ENCODE peak calls at places on chromosome 7, in seven cellular contexts. U, V, D, J, W, B and O are unnamed samples.

GRCh38 chr7:95811846-95812445 is 39.6 kb downstream of the DYNC1I1 start:
- DNase-seq in J (no peak), V (no peak), B (no peak), U (no peak), W (no peak), D (peak), O (no peak)

GRCh38 chr7:6571160-6571779 is 6.0 kb upstream of the ZDHHC4 start:
- DNase-seq in W (no peak), D (no peak), B (no peak), V (no peak), U (no peak), J (no peak), O (no peak)

GRCh38 chr7:82945480-82945879 is 217.2 kb downstream of the PCLO start:
- DNase-seq in D (no peak), J (no peak), U (no peak), B (no peak), W (no peak), V (no peak), O (no peak)

GRCh38 chr7:134804854-134805253 is 25.4 kb downstream of the CALD1 start:
- DNase-seq in V (no peak), U (no peak), D (no peak), W (no peak), B (no peak), J (no peak), O (no peak)

GRCh38 chr7:2213551-2214215 is 19.1 kb downstream of the MAD1L1 start:
- DNase-seq in V (no peak), J (no peak), W (peak), U (no peak), B (no peak), D (no peak), O (no peak)

GRCh38 chr7:132145466-132145865 is 430.8 kb downstream of the PLXNA4 start:
- DNase-seq in V (no peak), J (no peak), W (no peak), B (peak), U (no peak), D (no peak), O (peak)

GRCh38 chr7:28748934-28749584 is 209.1 kb downstream of the TRIL start:
- DNase-seq in V (no peak), B (peak), J (peak), U (no peak), W (no peak), D (no peak), O (no peak)

GRCh38 chr7:37076668-37077067 is 352.4 kb upstream of the AOAH start:
- DNase-seq in B (no peak), U (no peak), W (no peak), J (no peak), D (no peak), V (no peak), O (no peak)

GRCh38 chr7:32891046-32891799 is at the start of gene KBTBD2:
- DNase-seq in B (peak), U (peak), W (peak), D (peak), V (peak), J (peak), O (peak)

GRCh38 chr7:135597926-135598305 is 40.2 kb downstream of the NUP205 start:
- DNase-seq in U (no peak), V (no peak), W (no peak), D (no peak), B (no peak), J (no peak), O (peak)

GRCh38 chr7:40918701-40919271 is 784.0 kb downstream of the SUGCT start:
- DNase-seq in B (peak), V (no peak), J (no peak), U (no peak), D (no peak), W (no peak), O (no peak)

GRCh38 chr7:73969991-73970390 is 58.0 kb upstream of the ELN start:
- DNase-seq in U (no peak), W (no peak), V (no peak), J (no peak), B (no peak), D (no peak), O (no peak)

GRCh38 chr7:5450549-5451327 is 27.1 kb upstream of the TNRC18 start:
- DNase-seq in V (no peak), W (peak), U (no peak), D (no peak), J (no peak), B (peak), O (peak)

GRCh38 chr7:44153948-44154335 is 12.8 kb upstream of the MYL7 start:
- DNase-seq in J (no peak), D (no peak), V (no peak), B (no peak), W (peak), U (no peak), O (no peak)

GRCh38 chr7:79692015-79692414 is 238.5 kb upstream of the MAGI2 start:
- DNase-seq in B (no peak), V (no peak), W (no peak), D (no peak), U (no peak), J (peak), O (no peak)

GRCh38 chr7:92837214-92837749 is 909 bp upstream of the CDK6 start:
- DNase-seq in U (no peak), W (no peak), J (no peak), V (no peak), D (no peak), B (no peak), O (no peak)

GRCh38 chr7:74217455-74218342 is 7.9 kb downstream of the LAT2 start:
- DNase-seq in V (peak), B (no peak), D (no peak), J (no peak), U (no peak), W (no peak), O (no peak)

GRCh38 chr7:148914208-148914777 is 30.2 kb upstream of the EZH2 start:
- DNase-seq in W (no peak), J (no peak), U (no peak), B (peak), D (no peak), V (peak), O (no peak)

GRCh38 chr7:147207988-147208387 is 1091.4 kb downstream of the CNTNAP2 start:
- DNase-seq in B (no peak), V (no peak), D (no peak), J (no peak), W (peak), U (no peak), O (no peak)

GRCh38 chr7:84237533-84238173 is 43.1 kb upstream of the SEMA3A start:
- DNase-seq in W (no peak), U (no peak), J (peak), D (no peak), V (no peak), B (peak), O (no peak)

GRCh38 chr7:123770378-123770777 is 21.6 kb upstream of the WASL start:
- DNase-seq in W (no peak), V (no peak), D (no peak), B (peak), J (no peak), U (no peak), O (no peak)

GRCh38 chr7:46191776-46192175 is 270.7 kb upstream of the IGFBP3 start:
- DNase-seq in D (no peak), J (no peak), V (no peak), U (no peak), B (no peak), W (no peak), O (no peak)

GRCh38 chr7:96380111-96380512 is 58.2 kb upstream of the SLC25A13 start:
- DNase-seq in D (peak), B (no peak), V (no peak), W (peak), J (no peak), U (no peak), O (no peak)

GRCh38 chr7:12222889-12223579 is 11.9 kb downstream of the TMEM106B start:
- DNase-seq in V (peak), D (no peak), U (no peak), J (no peak), B (no peak), W (no peak), O (no peak)

GRCh38 chr7:124722292-124722691 is 43.3 kb downstream of the GPR37 start:
- DNase-seq in J (no peak), W (no peak), V (no peak), B (peak), U (no peak), D (no peak), O (no peak)

GRCh38 chr7:28996836-28997235 is 38.7 kb upstream of the TRIL start:
- DNase-seq in B (no peak), W (no peak), U (no peak), J (no peak), V (no peak), D (no peak), O (no peak)

GRCh38 chr7:51290702-51291290 is 25.8 kb downstream of the COBL start:
- DNase-seq in V (no peak), D (no peak), U (no peak), J (no peak), B (no peak), W (no peak), O (no peak)

GRCh38 chr7:127678330-127678729 is 26.3 kb downstream of the SND1 start:
- DNase-seq in D (no peak), J (no peak), U (no peak), W (no peak), B (no peak), V (no peak), O (no peak)

GRCh38 chr7:80060218-80060806 is 74.3 kb upstream of the GNAI1 start:
- DNase-seq in B (peak), J (no peak), U (no peak), W (peak), D (peak), V (no peak), O (no peak)

GRCh38 chr7:107946451-107946850 is 55.5 kb downstream of the DLD start:
- DNase-seq in U (no peak), W (no peak), D (no peak), B (no peak), V (no peak), J (no peak), O (no peak)

GRCh38 chr7:133703547-133703946 is 423.6 kb upstream of the LRGUK start:
- DNase-seq in U (no peak), D (no peak), W (no peak), V (no peak), B (no peak), J (peak), O (no peak)